ENCODE peak calls at places on chromosomes 13 and 19, in ten cellular contexts. L is BJ, F is tibial artery, C is ascending aorta, M is cardiac fibroblast, T is fibroblast of the aortic adventitia, P is GM23338, G is RWPE1, B is brain microvascular endothelial cell, N is endothelial cell. Z is an unnamed sample.

GRCh38 chr19:17703823-17704463 is 15.3 kb upstream of the MAP1S start:
- DNase-seq in L (no peak), F (peak), C (no peak), M (peak), T (peak), P (peak), G (no peak), B (peak), N (peak), Z (peak)

GRCh38 chr19:18496167-18496979 is 25.5 kb downstream of the ELL start:
- DNase-seq in L (no peak), F (no peak), C (no peak), M (peak), T (peak), P (no peak), G (peak), B (peak), N (no peak), Z (no peak)

GRCh38 chr13:48533986-48534600 is 1.2 kb upstream of the RCBTB2 start:
- DNase-seq in L (no peak), F (no peak), C (no peak), M (no peak), T (no peak), P (no peak), G (no peak), B (no peak), N (no peak), Z (no peak)

GRCh38 chr13:112900691-112901091 is 68.3 kb upstream of the MCF2L start:
- DNase-seq in L (no peak), F (no peak), C (peak), M (no peak), T (no peak), P (no peak), G (no peak), B (no peak), N (no peak), Z (no peak)

GRCh38 chr19:28883241-28883693 is 329.7 kb downstream of the UQCRFS1 start:
- DNase-seq in L (no peak), F (peak), C (no peak), M (peak), T (peak), P (peak), G (no peak), B (no peak), N (no peak), Z (no peak)

GRCh38 chr13:113023217-113023597 is 54.2 kb downstream of the MCF2L start:
- DNase-seq in L (no peak), F (no peak), C (no peak), M (peak), T (peak), P (peak), G (no peak), B (peak), N (no peak), Z (no peak)

GRCh38 chr13:75544681-75545333 is 4.8 kb upstream of the UCHL3 start:
- DNase-seq in L (peak), F (no peak), C (no peak), M (peak), T (peak), P (no peak), G (peak), B (peak), N (no peak), Z (no peak)

GRCh38 chr13:45003417-45003816 is 14.1 kb downstream of the GPALPP1 start:
- DNase-seq in L (no peak), F (no peak), C (no peak), M (no peak), T (no peak), P (no peak), G (no peak), B (no peak), N (no peak), Z (no peak)

GRCh38 chr13:84136582-84136981 is 254.3 kb upstream of the SLITRK1 start:
- DNase-seq in L (no peak), F (no peak), C (no peak), M (no peak), T (no peak), P (no peak), G (no peak), B (no peak), N (no peak), Z (no peak)

DNA sequence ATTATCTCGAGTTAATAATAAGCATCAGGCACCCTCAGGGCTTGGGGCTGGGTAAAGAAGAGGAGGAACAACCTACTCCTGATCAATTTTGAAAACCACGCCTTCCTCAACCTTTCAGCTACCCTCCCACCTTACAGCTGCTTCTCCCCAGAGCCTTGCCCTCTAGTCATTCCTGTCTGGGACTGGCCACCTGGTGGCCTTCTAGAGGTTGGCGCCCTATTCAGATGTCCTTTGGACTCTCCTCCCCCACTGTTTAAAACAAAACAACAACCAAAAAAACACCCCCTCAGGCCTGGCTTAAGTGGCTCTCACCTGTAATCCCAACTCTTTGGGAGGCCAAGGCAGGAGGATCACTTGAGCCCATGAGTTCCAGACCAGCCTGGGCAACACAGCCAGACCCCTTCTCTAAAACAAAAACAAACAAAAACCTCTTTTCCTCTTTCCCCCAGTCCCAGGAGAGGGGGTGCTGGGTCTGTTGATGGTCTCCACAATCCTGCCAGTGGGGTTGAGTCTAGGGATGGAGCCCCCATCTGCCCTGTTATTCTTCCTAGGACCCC is 62.3 kb downstream of the CCDC70 start:
- DNase-seq in L (no peak), F (no peak), C (no peak), M (no peak), T (no peak), P (peak), G (peak), B (no peak), N (peak), Z (no peak)
- TF ChIP-seq CTCF in L (peak), F (no peak), C (no peak), M (peak), T (peak), P (peak), G (no peak), B (peak), N (peak), Z (peak)

DNA sequence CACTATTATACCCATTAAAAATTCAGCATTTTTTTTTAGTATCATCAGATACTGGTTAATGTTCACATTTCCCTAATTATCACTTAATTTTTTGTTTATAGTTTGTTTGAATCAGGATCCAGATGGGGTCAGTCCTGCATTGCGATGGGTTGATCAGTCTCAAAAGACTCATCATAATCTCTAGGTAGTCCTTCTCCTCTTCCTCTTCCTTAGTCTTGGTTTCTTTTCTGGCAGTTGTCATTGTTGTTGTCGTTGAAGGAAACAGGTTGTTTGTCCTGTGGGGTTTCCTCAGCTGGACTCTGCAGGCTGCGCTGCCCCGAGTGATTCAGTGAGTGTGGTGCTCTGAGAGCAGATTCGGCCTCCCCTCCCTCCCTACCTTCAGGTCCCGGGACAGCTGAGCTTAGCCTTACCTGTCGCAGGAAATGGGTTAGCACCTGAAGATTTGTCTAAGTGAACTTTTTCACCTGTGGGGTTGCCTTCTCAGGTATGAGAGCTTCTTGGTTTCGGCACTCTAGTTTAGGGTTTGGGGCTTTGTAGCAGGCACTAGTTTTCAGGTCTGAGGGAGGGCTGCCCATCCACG is 34.1 kb downstream of the NFIX start:
- DNase-seq in L (no peak), F (no peak), C (no peak), M (no peak), T (no peak), P (no peak), G (no peak), B (no peak), N (no peak), Z (no peak)
- TF ChIP-seq CTCF in L (no peak), F (no peak), C (no peak), M (no peak), T (no peak), P (no peak), G (no peak), B (no peak), N (no peak), Z (no peak)

GRCh38 chr13:20127563-20128458 is 33.0 kb downstream of the GJA3 start:
- DNase-seq in L (no peak), F (no peak), C (peak), M (peak), T (peak), P (peak), G (no peak), B (no peak), N (peak), Z (peak)
- TF ChIP-seq CTCF in L (peak), F (peak), C (peak), M (peak), T (peak), P (peak), G (peak), B (peak), N (no peak), Z (peak)

DNA sequence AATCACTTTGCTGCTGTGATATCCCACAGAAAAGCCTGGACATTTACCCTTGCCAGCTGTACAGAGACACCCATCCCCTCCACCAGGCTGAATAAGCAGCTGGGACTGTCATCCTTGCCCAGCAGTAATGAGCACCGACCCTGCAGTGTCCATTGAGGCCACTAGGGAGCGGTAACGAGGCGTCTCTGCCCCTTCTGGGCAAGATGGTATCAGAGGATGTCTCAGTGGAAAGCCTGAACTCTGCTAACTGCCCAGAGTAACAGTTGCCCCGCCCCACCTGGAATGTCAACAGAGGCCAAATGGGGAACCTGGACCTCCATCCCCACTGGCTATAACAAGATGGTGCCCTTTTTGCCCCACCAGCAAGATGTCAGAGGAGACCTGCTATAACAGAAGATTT is 22.8 kb upstream of the CEACAM20 start:
- DNase-seq in L (no peak), F (no peak), C (no peak), M (peak), T (peak), P (peak), G (no peak), B (peak), N (peak), Z (peak)
- TF ChIP-seq CTCF in L (peak), F (peak), C (no peak), M (peak), T (peak), P (peak), G (no peak), B (peak), N (peak), Z (peak)

GRCh38 chr13:38686635-38687245 is at the start of gene FREM2:
- DNase-seq in L (no peak), F (no peak), C (no peak), M (no peak), T (no peak), P (peak), G (peak), B (no peak), N (peak), Z (peak)

GRCh38 chr13:38688674-38689073 is 1.8 kb downstream of the FREM2 start:
- DNase-seq in L (no peak), F (no peak), C (no peak), M (no peak), T (no peak), P (no peak), G (no peak), B (no peak), N (no peak), Z (no peak)

GRCh38 chr13:38687246-38688229 is 661 bp downstream of the FREM2 start:
- DNase-seq in L (no peak), F (no peak), C (no peak), M (no peak), T (no peak), P (peak), G (peak), B (peak), N (peak), Z (peak)

GRCh38 chr13:38684714-38685113 is 2.2 kb upstream of the FREM2 start:
- DNase-seq in L (no peak), F (no peak), C (no peak), M (no peak), T (no peak), P (no peak), G (no peak), B (no peak), N (no peak), Z (no peak)

DNA sequence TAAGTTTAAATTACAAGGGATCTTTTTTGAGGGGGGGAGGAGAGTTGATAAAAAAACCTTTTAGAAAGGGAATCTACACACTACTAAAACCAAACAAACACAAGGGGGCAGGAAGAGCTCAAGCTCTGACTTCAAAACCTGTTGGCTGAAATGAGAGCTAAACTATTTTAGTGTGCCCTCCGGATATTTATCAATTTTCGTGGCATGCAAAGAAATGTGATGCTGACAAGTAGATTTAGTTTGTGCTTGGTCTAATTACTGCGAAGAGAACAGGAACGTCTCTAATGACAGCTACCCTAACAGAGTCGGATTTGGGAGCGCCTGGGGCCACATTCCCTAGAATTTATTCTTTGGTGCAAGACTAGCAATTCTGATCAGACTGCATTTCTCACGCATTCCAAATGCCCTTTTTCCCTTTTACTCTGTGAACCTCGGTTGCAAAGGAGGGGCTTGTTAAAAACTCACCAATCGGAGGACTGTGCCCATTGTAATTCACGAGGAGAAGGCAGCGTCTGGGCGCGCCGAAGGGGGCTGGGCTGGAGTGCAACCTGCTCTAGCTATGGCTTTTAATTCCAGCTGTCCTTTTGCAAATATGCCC is 804 bp upstream of the FREM2 start:
- DNase-seq in L (no peak), F (no peak), C (no peak), M (no peak), T (no peak), P (peak), G (peak), B (no peak), N (peak), Z (peak)
- TF ChIP-seq CTCF in L (no peak), F (no peak), C (no peak), M (no peak), T (no peak), P (peak), G (no peak), B (peak), N (no peak), Z (peak)

GRCh38 chr19:12139885-12140544 is at the start of gene ZNF20:
- DNase-seq in L (peak), F (peak), C (peak), M (peak), T (peak), P (peak), G (peak), B (peak), N (peak), Z (peak)

GRCh38 chr19:12139309-12139708 is 841 bp downstream of the ZNF20 start:
- DNase-seq in L (no peak), F (no peak), C (no peak), M (no peak), T (peak), P (peak), G (no peak), B (no peak), N (no peak), Z (no peak)

GRCh38 chr19:12137541-12137940 is 2.6 kb downstream of the ZNF20 start:
- DNase-seq in L (no peak), F (no peak), C (no peak), M (no peak), T (no peak), P (peak), G (no peak), B (no peak), N (no peak), Z (no peak)

GRCh38 chr19:12140545-12141404 is 625 bp upstream of the ZNF20 start:
- DNase-seq in L (peak), F (peak), C (peak), M (peak), T (peak), P (peak), G (peak), B (peak), N (peak), Z (peak)

GRCh38 chr19:12141405-12141736 is 1.2 kb upstream of the ZNF20 start:
- DNase-seq in L (no peak), F (no peak), C (no peak), M (no peak), T (no peak), P (no peak), G (no peak), B (no peak), N (no peak), Z (no peak)
- TF ChIP-seq CTCF in L (no peak), F (no peak), C (no peak), M (no peak), T (no peak), P (no peak), G (peak), B (no peak), N (peak), Z (no peak)

GRCh38 chr19:55272142-55272541 is 7.8 kb downstream of the HSPBP1 start:
- DNase-seq in L (no peak), F (no peak), C (no peak), M (no peak), T (no peak), P (peak), G (no peak), B (no peak), N (no peak), Z (no peak)
- TF ChIP-seq CTCF in L (no peak), F (no peak), C (no peak), M (no peak), T (no peak), P (peak), G (no peak), B (no peak), N (no peak), Z (no peak)

DNA sequence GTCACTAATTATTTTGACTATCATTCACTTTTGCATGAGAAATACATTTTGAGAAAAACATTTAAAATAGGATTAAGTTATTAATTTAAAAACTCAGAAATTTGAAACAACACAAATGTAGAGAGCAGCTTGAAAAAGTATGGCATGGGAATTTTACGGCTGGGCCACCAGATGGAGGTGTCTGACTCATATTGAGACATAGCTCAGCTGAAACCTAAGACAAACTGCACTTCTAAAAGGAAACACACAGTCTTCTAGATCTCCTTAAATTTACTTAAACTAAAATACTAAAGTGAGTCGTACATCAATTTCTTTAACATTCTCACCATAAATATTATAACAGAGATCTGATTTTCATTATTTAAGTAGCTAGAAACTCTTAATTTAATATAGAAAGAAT is 41.9 kb upstream of the POSTN start:
- DNase-seq in L (no peak), F (no peak), C (no peak), M (peak), T (peak), P (peak), G (peak), B (peak), N (peak), Z (peak)
- TF ChIP-seq CTCF in L (peak), F (peak), C (peak), M (peak), T (peak), P (peak), G (peak), B (peak), N (no peak), Z (peak)

DNA sequence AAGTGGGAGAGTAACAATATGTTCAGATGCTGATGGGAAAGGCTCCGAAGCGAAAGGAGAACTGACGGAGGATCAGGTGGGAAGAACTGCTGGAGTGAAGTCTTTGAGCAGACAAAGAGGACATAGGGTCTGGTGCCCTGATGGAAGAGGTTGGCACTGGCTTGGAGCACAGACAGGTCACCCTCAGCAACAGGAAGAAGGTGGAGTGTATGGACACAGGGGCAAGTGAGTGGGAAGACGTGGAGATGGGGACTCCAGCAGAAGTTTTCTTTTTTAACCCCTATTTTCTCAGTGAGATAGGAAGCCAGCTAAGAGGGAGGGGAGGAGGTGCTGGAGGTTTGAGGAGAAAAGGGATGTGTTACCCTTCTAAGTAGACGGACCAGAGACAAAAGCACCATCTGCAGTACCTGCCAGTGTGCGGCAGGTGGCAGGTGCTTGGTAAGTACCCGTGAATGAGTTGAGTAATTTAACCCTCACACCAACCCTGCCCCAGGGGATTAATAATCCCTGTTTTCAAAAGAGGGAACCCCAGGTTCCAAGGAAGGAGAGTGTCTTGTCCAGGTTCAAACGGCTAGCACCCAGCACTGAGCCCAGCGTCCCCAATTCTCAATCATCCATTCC is 11.2 kb downstream of the HAS1 start:
- DNase-seq in L (no peak), F (no peak), C (peak), M (peak), T (peak), P (peak), G (peak), B (no peak), N (peak), Z (no peak)
- TF ChIP-seq CTCF in L (peak), F (no peak), C (no peak), M (peak), T (peak), P (peak), G (peak), B (peak), N (peak), Z (no peak)

DNA sequence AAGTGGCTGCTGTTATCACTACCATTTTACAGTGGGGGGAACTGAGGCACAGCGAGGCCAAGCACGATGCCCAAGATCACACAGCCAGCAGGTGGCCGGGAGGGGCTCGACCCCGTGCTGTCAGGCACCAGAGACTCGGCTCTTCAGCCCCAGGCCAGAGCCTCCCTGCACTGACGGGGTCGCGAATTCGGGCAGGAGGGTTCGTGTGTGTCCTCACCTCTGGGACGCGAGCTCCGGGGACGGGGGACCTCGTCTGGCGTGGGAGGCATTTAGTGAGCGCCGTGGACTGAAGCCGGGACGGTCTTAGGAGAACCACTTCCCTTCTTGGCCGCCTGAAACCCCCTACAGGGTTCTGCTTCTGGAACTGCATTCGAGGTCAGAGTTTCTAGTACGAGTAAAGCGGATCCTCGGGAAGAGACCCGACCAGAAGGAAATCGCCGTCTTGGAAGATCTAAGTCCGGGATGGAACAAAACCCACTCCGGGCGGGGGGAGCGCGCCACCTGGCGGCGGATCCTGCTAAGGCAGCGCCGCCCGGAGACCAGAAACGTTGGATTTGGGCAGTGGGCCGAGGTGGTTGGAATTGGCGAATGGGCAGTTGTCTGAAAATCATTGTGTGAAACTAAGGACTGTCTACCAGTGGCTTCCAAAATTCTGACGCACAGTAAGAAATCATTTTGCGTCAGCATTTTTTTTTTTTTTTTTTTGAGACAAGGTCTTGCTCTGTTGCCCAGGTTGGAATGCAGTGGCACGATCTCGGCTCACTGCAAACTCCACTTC is 21.2 kb downstream of the ZNF114 start:
- DNase-seq in L (no peak), F (peak), C (peak), M (peak), T (peak), P (peak), G (peak), B (peak), N (peak), Z (peak)
- TF ChIP-seq CTCF in L (peak), F (peak), C (peak), M (peak), T (peak), P (peak), G (peak), B (peak), N (peak), Z (peak)

Z was measured in nephron progenitor cell.